ENCODE peak calls at places on chromosomes 12 and 14, in four cellular contexts. One of them, this sample, is unnamed.

GRCh38 chr12:109723311-109723791 is 9.7 kb downstream of the FAM222A start:
- DNase-seq in endothelial cell of umbilical vein: no peak
- DNase-seq in GM23248: no peak
- DNase-seq in H1: no peak
- DNase-seq in this sample: no peak

GRCh38 chr12:89768586-89769482 is 60.2 kb upstream of the ATP2B1 start:
- DNase-seq in endothelial cell of umbilical vein: no peak
- DNase-seq in H1: no peak
- DNase-seq in GM23248: peak; percentile 98
- DNase-seq in this sample: peak; percentile 99

GRCh38 chr14:83096092-83096491 is 1562.4 kb upstream of the SEL1L start:
- DNase-seq in endothelial cell of umbilical vein: no peak
- DNase-seq in GM23248: peak; percentile 0
- DNase-seq in H1: no peak
- DNase-seq in this sample: no peak

GRCh38 chr14:39203659-39204606 is 28.9 kb downstream of the PNN start:
- DNase-seq in H1: no peak
- DNase-seq in endothelial cell of umbilical vein: no peak
- DNase-seq in GM23248: no peak
- DNase-seq in this sample: peak; percentile 78

GRCh38 chr12:57581802-57582201 is 9.2 kb upstream of the PIP4K2C start:
- DNase-seq in H1: no peak
- DNase-seq in endothelial cell of umbilical vein: no peak
- DNase-seq in GM23248: no peak
- DNase-seq in this sample: no peak

GRCh38 chr12:90978117-90978770 is 23.3 kb upstream of the CCER1 start:
- DNase-seq in endothelial cell of umbilical vein: peak; percentile 70
- DNase-seq in H1: no peak
- DNase-seq in GM23248: peak; percentile 79
- DNase-seq in this sample: peak; percentile 35

GRCh38 chr12:21336656-21337055 is 1.9 kb upstream of the SLCO1A2 start:
- DNase-seq in GM23248: no peak
- DNase-seq in H1: no peak
- DNase-seq in endothelial cell of umbilical vein: no peak
- DNase-seq in this sample: no peak

GRCh38 chr14:68941820-68942219 is 37.3 kb downstream of the ACTN1 start:
- DNase-seq in endothelial cell of umbilical vein: peak; percentile 50
- DNase-seq in H1: peak; percentile 74
- DNase-seq in GM23248: peak; percentile 94
- DNase-seq in this sample: peak; percentile 96

GRCh38 chr14:34330846-34331245 is 131.2 kb downstream of the SPTSSA start:
- DNase-seq in GM23248: no peak
- DNase-seq in H1: no peak
- DNase-seq in endothelial cell of umbilical vein: no peak
- DNase-seq in this sample: no peak

DNA sequence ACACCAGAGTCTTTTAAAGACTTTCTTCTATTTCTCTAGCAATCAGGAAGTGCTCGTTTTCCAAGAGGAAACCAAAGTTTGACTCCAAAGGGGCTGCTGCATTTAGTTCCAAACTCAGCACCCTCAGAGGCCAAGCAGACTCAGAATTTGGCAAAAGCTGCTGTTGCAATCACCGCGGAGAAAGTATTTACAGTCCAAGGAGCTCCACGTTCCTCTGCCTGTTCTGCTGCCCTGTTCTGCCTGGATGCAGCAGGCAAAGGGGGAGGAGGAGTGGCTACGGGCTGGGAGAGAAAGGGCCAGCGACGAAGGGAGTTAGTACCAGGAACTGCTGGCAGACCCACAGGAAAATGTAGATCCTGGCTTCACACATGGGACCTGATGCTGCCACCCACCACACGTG is 325.0 kb downstream of the BCL11B start:
- DNase-seq in endothelial cell of umbilical vein: no peak
- DNase-seq in GM23248: peak; percentile 2
- DNase-seq in H1: no peak
- DNase-seq in this sample: no peak
- H2AFZ ChIP-seq in endothelial cell of umbilical vein: no peak overlapping the region
- H2AFZ ChIP-seq in GM23248: no peak overlapping the region
- H2AFZ ChIP-seq in H1: peak overlapping the region; percentile 96
- H2AFZ ChIP-seq in this sample: no peak overlapping the region

GRCh38 chr12:15590180-15590826 is 198.9 kb downstream of the EPS8 start:
- DNase-seq in H1: peak; percentile 57
- DNase-seq in endothelial cell of umbilical vein: peak; percentile 70
- DNase-seq in GM23248: peak; percentile 87
- DNase-seq in this sample: peak; percentile 73
- H2AFZ ChIP-seq in H1: peak overlapping the region; percentile 98
- H2AFZ ChIP-seq in endothelial cell of umbilical vein: peak overlapping the region; percentile 91
- H2AFZ ChIP-seq in GM23248: peak overlapping the region; percentile 88
- H2AFZ ChIP-seq in this sample: peak overlapping the region; percentile 97

GRCh38 chr12:122022393-122023338 is 982 bp downstream of the BCL7A start:
- DNase-seq in endothelial cell of umbilical vein: no peak
- DNase-seq in H1: peak; percentile 62
- DNase-seq in GM23248: peak; percentile 62
- DNase-seq in this sample: no peak

GRCh38 chr12:122021193-122021821 is 377 bp upstream of the BCL7A start:
- DNase-seq in endothelial cell of umbilical vein: peak; percentile 39
- DNase-seq in GM23248: peak; percentile 55
- DNase-seq in H1: peak; percentile 65
- DNase-seq in this sample: no peak

GRCh38 chr12:122020795-122021192 is 890 bp upstream of the BCL7A start:
- DNase-seq in H1: no peak
- DNase-seq in endothelial cell of umbilical vein: no peak
- DNase-seq in GM23248: no peak
- DNase-seq in this sample: no peak

GRCh38 chr12:122023339-122024131 is 1.9 kb downstream of the BCL7A start:
- DNase-seq in H1: peak; percentile 57
- DNase-seq in GM23248: peak; percentile 87
- DNase-seq in endothelial cell of umbilical vein: peak; percentile 79
- DNase-seq in this sample: peak; percentile 64

GRCh38 chr12:122021822-122022392 is at the start of gene BCL7A:
- DNase-seq in GM23248: peak; percentile 77
- DNase-seq in endothelial cell of umbilical vein: peak; percentile 72
- DNase-seq in H1: peak; percentile 68
- DNase-seq in this sample: peak; percentile 81
- H2AFZ ChIP-seq in GM23248: peak within 1 kb of the TSS; percentile 84
- H2AFZ ChIP-seq in endothelial cell of umbilical vein: peak within 1 kb of the TSS; percentile 80
- H2AFZ ChIP-seq in H1: peak within 1 kb of the TSS; percentile 61
- H2AFZ ChIP-seq in this sample: peak within 1 kb of the TSS; percentile 96

GRCh38 chr12:31781894-31782540 is 53.2 kb upstream of the AMN1 start:
- DNase-seq in GM23248: no peak
- DNase-seq in endothelial cell of umbilical vein: no peak
- DNase-seq in H1: no peak
- DNase-seq in this sample: no peak
- H2AFZ ChIP-seq in GM23248: no peak overlapping the region
- H2AFZ ChIP-seq in endothelial cell of umbilical vein: no peak overlapping the region
- H2AFZ ChIP-seq in H1: no peak overlapping the region
- H2AFZ ChIP-seq in this sample: peak overlapping the region; percentile 27

GRCh38 chr12:127143020-127143419 is 1124.0 kb upstream of the TMEM132C start:
- DNase-seq in GM23248: no peak
- DNase-seq in endothelial cell of umbilical vein: no peak
- DNase-seq in H1: peak; percentile 62
- DNase-seq in this sample: no peak

GRCh38 chr12:127145543-127145928 is 1121.4 kb upstream of the TMEM132C start:
- DNase-seq in GM23248: peak; percentile 65
- DNase-seq in H1: no peak
- DNase-seq in endothelial cell of umbilical vein: no peak
- DNase-seq in this sample: no peak

GRCh38 chr12:127146991-127147718 is 1119.8 kb upstream of the TMEM132C start:
- DNase-seq in GM23248: no peak
- DNase-seq in endothelial cell of umbilical vein: no peak
- DNase-seq in H1: no peak
- DNase-seq in this sample: no peak

GRCh38 chr12:127145929-127146789 is 1120.8 kb upstream of the TMEM132C start:
- DNase-seq in GM23248: peak; percentile 91
- DNase-seq in H1: no peak
- DNase-seq in endothelial cell of umbilical vein: no peak
- DNase-seq in this sample: peak; percentile 46

GRCh38 chr12:127144770-127145169 is 1122.2 kb upstream of the TMEM132C start:
- DNase-seq in GM23248: no peak
- DNase-seq in endothelial cell of umbilical vein: no peak
- DNase-seq in H1: no peak
- DNase-seq in this sample: no peak
- H2AFZ ChIP-seq in GM23248: no peak overlapping the region
- H2AFZ ChIP-seq in endothelial cell of umbilical vein: no peak overlapping the region
- H2AFZ ChIP-seq in H1: no peak overlapping the region
- H2AFZ ChIP-seq in this sample: no peak overlapping the region

This sample was measured in mammary epithelial cell.